ENCODE peak calls at places on chromosomes 7 and 10, in nine cellular contexts. One of them, this sample, is unnamed.
A peak's percentile ranks its signal among the peaks of the same experiment; 100 is the strongest.

GRCh38 chr7:3650844-3651243 is 349.8 kb downstream of the SDK1 start:
- DNase-seq in NCI-H1092 treated with DMSO at 0.1 percent for 48 hours: no peak
- DNase-seq in B cell: no peak
- DNase-seq in amygdala: no peak
- DNase-seq in neural crest cell: no peak
- DNase-seq in Kasumi-1: no peak
- DNase-seq in nephron progenitor cell: no peak
- DNase-seq in right atrium auricular region: no peak
- DNase-seq in COR-L47: no peak
- DNase-seq in this sample: no peak

GRCh38 chr10:16943301-16944080 is 126.3 kb upstream of the RSU1 start:
- DNase-seq in COR-L47: no peak
- DNase-seq in Kasumi-1: no peak
- DNase-seq in nephron progenitor cell: no peak
- DNase-seq in right atrium auricular region: no peak
- DNase-seq in B cell: no peak
- DNase-seq in neural crest cell: no peak
- DNase-seq in amygdala: no peak
- DNase-seq in NCI-H1092 treated with DMSO at 0.1 percent for 48 hours: no peak
- DNase-seq in this sample: no peak

GRCh38 chr10:119750391-119751230 is 24.8 kb downstream of the INPP5F start:
- DNase-seq in B cell: peak; percentile 75
- DNase-seq in COR-L47: peak; percentile 33
- DNase-seq in right atrium auricular region: peak; percentile 78
- DNase-seq in NCI-H1092 treated with DMSO at 0.1 percent for 48 hours: peak; percentile 69
- DNase-seq in neural crest cell: peak; percentile 70
- DNase-seq in nephron progenitor cell: peak; percentile 63
- DNase-seq in amygdala: peak; percentile 65
- DNase-seq in Kasumi-1: peak; percentile 97
- DNase-seq in this sample: peak; percentile 51

GRCh38 chr7:125126376-125126775 is 196.8 kb upstream of the POT1 start:
- DNase-seq in Kasumi-1: no peak
- DNase-seq in amygdala: no peak
- DNase-seq in nephron progenitor cell: no peak
- DNase-seq in neural crest cell: no peak
- DNase-seq in right atrium auricular region: no peak
- DNase-seq in COR-L47: no peak
- DNase-seq in NCI-H1092 treated with DMSO at 0.1 percent for 48 hours: no peak
- DNase-seq in B cell: no peak
- DNase-seq in this sample: no peak

GRCh38 chr7:45402480-45403218 is 171.5 kb upstream of the ADCY1 start:
- DNase-seq in NCI-H1092 treated with DMSO at 0.1 percent for 48 hours: no peak
- DNase-seq in right atrium auricular region: no peak
- DNase-seq in Kasumi-1: peak; percentile 44
- DNase-seq in B cell: no peak
- DNase-seq in amygdala: no peak
- DNase-seq in COR-L47: no peak
- DNase-seq in neural crest cell: no peak
- DNase-seq in nephron progenitor cell: no peak
- DNase-seq in this sample: no peak

GRCh38 chr7:125046767-125047166 is 117.1 kb upstream of the POT1 start:
- DNase-seq in right atrium auricular region: no peak
- DNase-seq in COR-L47: no peak
- DNase-seq in NCI-H1092 treated with DMSO at 0.1 percent for 48 hours: no peak
- DNase-seq in Kasumi-1: no peak
- DNase-seq in amygdala: no peak
- DNase-seq in nephron progenitor cell: no peak
- DNase-seq in B cell: no peak
- DNase-seq in neural crest cell: no peak
- DNase-seq in this sample: no peak

GRCh38 chr7:157046681-157047080 is 36.2 kb upstream of the MNX1 start:
- DNase-seq in NCI-H1092 treated with DMSO at 0.1 percent for 48 hours: no peak
- DNase-seq in neural crest cell: no peak
- DNase-seq in amygdala: no peak
- DNase-seq in B cell: no peak
- DNase-seq in Kasumi-1: no peak
- DNase-seq in right atrium auricular region: no peak
- DNase-seq in COR-L47: no peak
- DNase-seq in nephron progenitor cell: no peak
- DNase-seq in this sample: no peak

GRCh38 chr7:91302794-91303193 is 38.6 kb downstream of the FZD1 start:
- DNase-seq in neural crest cell: no peak
- DNase-seq in COR-L47: no peak
- DNase-seq in nephron progenitor cell: no peak
- DNase-seq in NCI-H1092 treated with DMSO at 0.1 percent for 48 hours: no peak
- DNase-seq in right atrium auricular region: no peak
- DNase-seq in B cell: no peak
- DNase-seq in amygdala: no peak
- DNase-seq in Kasumi-1: no peak
- DNase-seq in this sample: peak; percentile 25

GRCh38 chr7:46738165-46738564 is 817.1 kb upstream of the IGFBP3 start:
- DNase-seq in right atrium auricular region: no peak
- DNase-seq in NCI-H1092 treated with DMSO at 0.1 percent for 48 hours: no peak
- DNase-seq in neural crest cell: no peak
- DNase-seq in nephron progenitor cell: no peak
- DNase-seq in COR-L47: no peak
- DNase-seq in Kasumi-1: no peak
- DNase-seq in amygdala: no peak
- DNase-seq in B cell: no peak
- DNase-seq in this sample: no peak

GRCh38 chr7:113801751-113802150 is 117.1 kb downstream of the PPP1R3A start:
- DNase-seq in right atrium auricular region: no peak
- DNase-seq in COR-L47: no peak
- DNase-seq in amygdala: no peak
- DNase-seq in Kasumi-1: no peak
- DNase-seq in NCI-H1092 treated with DMSO at 0.1 percent for 48 hours: no peak
- DNase-seq in nephron progenitor cell: no peak
- DNase-seq in neural crest cell: no peak
- DNase-seq in B cell: no peak
- DNase-seq in this sample: no peak

GRCh38 chr7:50793115-50793946 is 10.6 kb upstream of the GRB10 start:
- DNase-seq in neural crest cell: peak; percentile 51
- DNase-seq in NCI-H1092 treated with DMSO at 0.1 percent for 48 hours: no peak
- DNase-seq in B cell: no peak
- DNase-seq in Kasumi-1: no peak
- DNase-seq in amygdala: no peak
- DNase-seq in COR-L47: peak; percentile 28
- DNase-seq in nephron progenitor cell: peak; percentile 68
- DNase-seq in right atrium auricular region: no peak
- DNase-seq in this sample: no peak

GRCh38 chr10:125568156-125568555 is 114.8 kb downstream of the TEX36 start:
- DNase-seq in nephron progenitor cell: no peak
- DNase-seq in amygdala: no peak
- DNase-seq in B cell: no peak
- DNase-seq in COR-L47: no peak
- DNase-seq in NCI-H1092 treated with DMSO at 0.1 percent for 48 hours: no peak
- DNase-seq in Kasumi-1: no peak
- DNase-seq in right atrium auricular region: no peak
- DNase-seq in neural crest cell: no peak
- DNase-seq in this sample: no peak

GRCh38 chr10:2137549-2138174 is 400.3 kb upstream of the ADARB2 start:
- DNase-seq in B cell: no peak
- DNase-seq in nephron progenitor cell: peak; percentile 32
- DNase-seq in right atrium auricular region: no peak
- DNase-seq in NCI-H1092 treated with DMSO at 0.1 percent for 48 hours: peak; percentile 50
- DNase-seq in Kasumi-1: no peak
- DNase-seq in neural crest cell: no peak
- DNase-seq in amygdala: no peak
- DNase-seq in COR-L47: peak; percentile 5
- DNase-seq in this sample: peak; percentile 0

GRCh38 chr7:139230078-139230477 is 959 bp upstream of the UBN2 start:
- DNase-seq in Kasumi-1: no peak
- DNase-seq in COR-L47: no peak
- DNase-seq in NCI-H1092 treated with DMSO at 0.1 percent for 48 hours: no peak
- DNase-seq in B cell: no peak
- DNase-seq in right atrium auricular region: no peak
- DNase-seq in amygdala: no peak
- DNase-seq in nephron progenitor cell: no peak
- DNase-seq in neural crest cell: no peak
- DNase-seq in this sample: no peak

GRCh38 chr7:64465551-64465950 is 97.3 kb downstream of the ZNF680 start:
- DNase-seq in nephron progenitor cell: no peak
- DNase-seq in Kasumi-1: no peak
- DNase-seq in NCI-H1092 treated with DMSO at 0.1 percent for 48 hours: no peak
- DNase-seq in amygdala: no peak
- DNase-seq in B cell: no peak
- DNase-seq in right atrium auricular region: no peak
- DNase-seq in neural crest cell: no peak
- DNase-seq in COR-L47: no peak
- DNase-seq in this sample: no peak

GRCh38 chr10:93221171-93221496 is 147.4 kb downstream of the CYP26A1 start:
- DNase-seq in amygdala: no peak
- DNase-seq in right atrium auricular region: no peak
- DNase-seq in B cell: no peak
- DNase-seq in NCI-H1092 treated with DMSO at 0.1 percent for 48 hours: no peak
- DNase-seq in nephron progenitor cell: no peak
- DNase-seq in COR-L47: no peak
- DNase-seq in Kasumi-1: no peak
- DNase-seq in neural crest cell: no peak
- DNase-seq in this sample: no peak

GRCh38 chr10:127977368-127978009 is 70.6 kb downstream of the PTPRE start:
- DNase-seq in right atrium auricular region: peak; percentile 83
- DNase-seq in NCI-H1092 treated with DMSO at 0.1 percent for 48 hours: no peak
- DNase-seq in amygdala: peak; percentile 71
- DNase-seq in Kasumi-1: no peak
- DNase-seq in nephron progenitor cell: no peak
- DNase-seq in B cell: peak; percentile 15
- DNase-seq in neural crest cell: peak; percentile 31
- DNase-seq in COR-L47: no peak
- DNase-seq in this sample: no peak

GRCh38 chr7:81859433-81859832 is 89.6 kb upstream of the HGF start:
- DNase-seq in Kasumi-1: no peak
- DNase-seq in nephron progenitor cell: no peak
- DNase-seq in amygdala: no peak
- DNase-seq in B cell: no peak
- DNase-seq in COR-L47: no peak
- DNase-seq in neural crest cell: no peak
- DNase-seq in right atrium auricular region: no peak
- DNase-seq in NCI-H1092 treated with DMSO at 0.1 percent for 48 hours: no peak
- DNase-seq in this sample: no peak

GRCh38 chr10:125016611-125017202 is 74.8 kb downstream of the ZRANB1 start:
- DNase-seq in Kasumi-1: no peak
- DNase-seq in right atrium auricular region: no peak
- DNase-seq in nephron progenitor cell: no peak
- DNase-seq in NCI-H1092 treated with DMSO at 0.1 percent for 48 hours: no peak
- DNase-seq in B cell: no peak
- DNase-seq in neural crest cell: no peak
- DNase-seq in amygdala: no peak
- DNase-seq in COR-L47: no peak
- DNase-seq in this sample: no peak

GRCh38 chr10:13708256-13708990 is 121.7 kb downstream of the PRPF18 start:
- DNase-seq in B cell: no peak
- DNase-seq in Kasumi-1: no peak
- DNase-seq in neural crest cell: no peak
- DNase-seq in COR-L47: no peak
- DNase-seq in amygdala: no peak
- DNase-seq in nephron progenitor cell: no peak
- DNase-seq in NCI-H1092 treated with DMSO at 0.1 percent for 48 hours: no peak
- DNase-seq in right atrium auricular region: no peak
- DNase-seq in this sample: no peak

GRCh38 chr10:97593423-97593822 is 3.9 kb downstream of the C10orf62 start:
- DNase-seq in nephron progenitor cell: no peak
- DNase-seq in amygdala: no peak
- DNase-seq in right atrium auricular region: peak; percentile 63
- DNase-seq in NCI-H1092 treated with DMSO at 0.1 percent for 48 hours: no peak
- DNase-seq in Kasumi-1: no peak
- DNase-seq in neural crest cell: no peak
- DNase-seq in B cell: no peak
- DNase-seq in COR-L47: no peak
- DNase-seq in this sample: no peak

GRCh38 chr10:98402513-98402912 is 12.5 kb downstream of the PYROXD2 start:
- DNase-seq in right atrium auricular region: no peak
- DNase-seq in NCI-H1092 treated with DMSO at 0.1 percent for 48 hours: no peak
- DNase-seq in COR-L47: no peak
- DNase-seq in nephron progenitor cell: no peak
- DNase-seq in Kasumi-1: no peak
- DNase-seq in B cell: no peak
- DNase-seq in amygdala: no peak
- DNase-seq in neural crest cell: no peak
- DNase-seq in this sample: no peak

GRCh38 chr7:54904130-54904529 is 114.7 kb upstream of the EGFR start:
- DNase-seq in amygdala: no peak
- DNase-seq in nephron progenitor cell: no peak
- DNase-seq in Kasumi-1: no peak
- DNase-seq in B cell: no peak
- DNase-seq in COR-L47: no peak
- DNase-seq in NCI-H1092 treated with DMSO at 0.1 percent for 48 hours: no peak
- DNase-seq in neural crest cell: no peak
- DNase-seq in right atrium auricular region: no peak
- DNase-seq in this sample: no peak